ENCODE peak calls at places on chromosome 9, in ten cellular contexts. One of them, this sample, is unnamed.

GRCh38 chr9:75712690-75713089 is 177.8 kb upstream of the PCSK5 start:
- DNase-seq in astrocyte of the spinal cord: peak; percentile 19
- DNase-seq in A549: no peak
- DNase-seq in body of pancreas: no peak
- DNase-seq in tibial nerve: no peak
- DNase-seq in GM23338: no peak
- DNase-seq in transverse colon: no peak
- DNase-seq in GM12865: no peak
- DNase-seq in tibial artery: no peak
- DNase-seq in cardiac muscle cell: no peak
- DNase-seq in this sample: no peak

GRCh38 chr9:87393706-87394255 is 103.9 kb upstream of the DAPK1 start:
- DNase-seq in tibial artery: no peak
- DNase-seq in astrocyte of the spinal cord: no peak
- DNase-seq in GM12865: no peak
- DNase-seq in cardiac muscle cell: no peak
- DNase-seq in A549: no peak
- DNase-seq in tibial nerve: no peak
- DNase-seq in GM23338: no peak
- DNase-seq in body of pancreas: no peak
- DNase-seq in transverse colon: no peak
- DNase-seq in this sample: no peak

GRCh38 chr9:92524881-92525280 is 10.9 kb downstream of the ECM2 start:
- DNase-seq in GM23338: no peak
- DNase-seq in astrocyte of the spinal cord: no peak
- DNase-seq in GM12865: no peak
- DNase-seq in tibial artery: no peak
- DNase-seq in tibial nerve: no peak
- DNase-seq in body of pancreas: no peak
- DNase-seq in A549: no peak
- DNase-seq in transverse colon: no peak
- DNase-seq in cardiac muscle cell: no peak
- DNase-seq in this sample: no peak

GRCh38 chr9:3502560-3503398 is 23.0 kb downstream of the RFX3 start:
- DNase-seq in tibial artery: no peak
- DNase-seq in GM23338: no peak
- DNase-seq in GM12865: no peak
- DNase-seq in cardiac muscle cell: no peak
- DNase-seq in A549: no peak
- DNase-seq in transverse colon: no peak
- DNase-seq in body of pancreas: no peak
- DNase-seq in astrocyte of the spinal cord: peak; percentile 55
- DNase-seq in tibial nerve: no peak
- DNase-seq in this sample: no peak

GRCh38 chr9:80175286-80175906 is 603.6 kb downstream of the TLE4 start:
- DNase-seq in GM12865: peak; percentile 49
- DNase-seq in body of pancreas: no peak
- DNase-seq in transverse colon: peak; percentile 9
- DNase-seq in tibial nerve: peak; percentile 18
- DNase-seq in GM23338: peak; percentile 67
- DNase-seq in astrocyte of the spinal cord: peak; percentile 67
- DNase-seq in tibial artery: no peak
- DNase-seq in A549: peak; percentile 6
- DNase-seq in cardiac muscle cell: peak; percentile 55
- DNase-seq in this sample: no peak

GRCh38 chr9:110105107-110105506 is 102.9 kb downstream of the C9orf152 start:
- DNase-seq in GM12865: no peak
- DNase-seq in body of pancreas: no peak
- DNase-seq in tibial artery: no peak
- DNase-seq in astrocyte of the spinal cord: peak; percentile 83
- DNase-seq in A549: no peak
- DNase-seq in tibial nerve: no peak
- DNase-seq in GM23338: no peak
- DNase-seq in transverse colon: no peak
- DNase-seq in cardiac muscle cell: peak; percentile 80
- DNase-seq in this sample: no peak

GRCh38 chr9:278651-279050 is 64.0 kb downstream of the DOCK8 start:
- DNase-seq in GM12865: peak; percentile 53
- DNase-seq in tibial nerve: no peak
- DNase-seq in astrocyte of the spinal cord: no peak
- DNase-seq in cardiac muscle cell: no peak
- DNase-seq in body of pancreas: no peak
- DNase-seq in GM23338: no peak
- DNase-seq in A549: no peak
- DNase-seq in transverse colon: peak; percentile 35
- DNase-seq in tibial artery: no peak
- DNase-seq in this sample: no peak

GRCh38 chr9:125494555-125494920 is 212.5 kb downstream of the MAPKAP1 start:
- DNase-seq in tibial artery: no peak
- DNase-seq in astrocyte of the spinal cord: peak; percentile 35
- DNase-seq in cardiac muscle cell: no peak
- DNase-seq in tibial nerve: no peak
- DNase-seq in GM12865: no peak
- DNase-seq in GM23338: no peak
- DNase-seq in body of pancreas: no peak
- DNase-seq in transverse colon: no peak
- DNase-seq in A549: no peak
- DNase-seq in this sample: no peak

DNA sequence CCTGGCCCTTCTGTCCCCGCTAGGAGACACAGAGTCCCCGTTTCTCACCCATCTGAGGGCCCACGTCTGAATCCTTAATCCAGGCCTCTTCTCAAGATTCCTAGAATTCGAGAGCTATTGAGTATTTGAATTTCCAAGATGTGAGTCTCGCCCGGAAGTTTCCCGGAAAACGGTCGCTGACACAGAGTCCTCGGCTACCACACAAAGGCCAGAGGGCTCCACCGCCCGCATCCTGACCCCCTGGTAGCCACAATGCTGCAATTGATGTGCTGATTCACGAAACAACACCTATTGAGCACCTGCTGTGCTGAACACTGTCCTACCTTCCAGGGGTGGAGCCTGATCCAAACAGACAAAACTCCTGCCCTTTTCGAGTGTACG is 668 bp upstream of the FBP1 start:
- DNase-seq in body of pancreas: no peak
- DNase-seq in GM23338: peak; percentile 86
- DNase-seq in transverse colon: peak; percentile 25
- DNase-seq in tibial artery: no peak
- DNase-seq in A549: no peak
- DNase-seq in GM12865: no peak
- DNase-seq in tibial nerve: no peak
- DNase-seq in cardiac muscle cell: no peak
- DNase-seq in astrocyte of the spinal cord: no peak
- DNase-seq in this sample: no peak
- H3K4me3 ChIP-seq in body of pancreas: no peak overlapping the region
- H3K4me3 ChIP-seq in GM23338: peak overlapping the region; percentile 72
- H3K4me3 ChIP-seq in transverse colon: peak overlapping the region; percentile 66
- H3K4me3 ChIP-seq in tibial artery: peak overlapping the region; percentile 59
- H3K4me3 ChIP-seq in A549: no peak overlapping the region
- H3K4me3 ChIP-seq in GM12865: peak overlapping the region; percentile 50
- H3K4me3 ChIP-seq in tibial nerve: peak overlapping the region; percentile 39
- H3K4me3 ChIP-seq in cardiac muscle cell: peak overlapping the region; percentile 41
- H3K4me3 ChIP-seq in astrocyte of the spinal cord: no peak overlapping the region
- H3K4me3 ChIP-seq in this sample: peak overlapping the region; percentile 22

GRCh38 chr9:127214421-127215265 is 49.9 kb upstream of the GARNL3 start:
- DNase-seq in A549: peak; percentile 87
- DNase-seq in tibial nerve: peak; percentile 38
- DNase-seq in GM12865: peak; percentile 78
- DNase-seq in transverse colon: peak; percentile 63
- DNase-seq in body of pancreas: peak; percentile 74
- DNase-seq in cardiac muscle cell: peak; percentile 59
- DNase-seq in astrocyte of the spinal cord: peak; percentile 55
- DNase-seq in tibial artery: peak; percentile 73
- DNase-seq in GM23338: peak; percentile 91
- DNase-seq in this sample: peak; percentile 89
- TF ChIP-seq CTCF in A549: peak; percentile 79
- TF ChIP-seq CTCF in tibial nerve: peak; percentile 64
- TF ChIP-seq CTCF in GM12865: peak; percentile 88
- TF ChIP-seq CTCF in transverse colon: peak; percentile 75
- TF ChIP-seq CTCF in body of pancreas: peak; percentile 74
- TF ChIP-seq CTCF in cardiac muscle cell: peak; percentile 88
- TF ChIP-seq CTCF in astrocyte of the spinal cord: peak; percentile 91
- TF ChIP-seq CTCF in tibial artery: peak; percentile 75
- TF ChIP-seq CTCF in GM23338: peak; percentile 85
- TF ChIP-seq CTCF in this sample: peak; percentile 49

DNA sequence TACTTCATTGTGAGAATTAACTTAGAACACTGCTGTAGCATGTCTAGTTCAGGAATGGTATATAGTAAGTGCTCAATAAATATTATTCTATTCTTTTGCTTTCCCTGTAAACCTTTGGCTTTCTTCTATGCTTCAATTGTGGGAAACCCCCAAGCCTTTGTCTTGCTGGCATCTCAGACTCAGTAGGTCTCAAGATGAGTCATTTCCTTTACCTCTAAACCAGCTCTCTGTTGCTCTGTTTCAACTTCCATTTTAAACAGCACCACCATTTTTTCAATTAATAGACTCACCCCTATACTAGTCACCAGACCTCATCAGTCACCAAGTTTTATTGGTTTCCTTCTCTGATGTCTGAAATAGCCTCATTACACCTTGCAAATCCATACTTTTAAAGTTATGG is 43.5 kb downstream of the DMAC1 start:
- DNase-seq in body of pancreas: no peak
- DNase-seq in tibial nerve: no peak
- DNase-seq in tibial artery: no peak
- DNase-seq in A549: no peak
- DNase-seq in GM12865: peak; percentile 79
- DNase-seq in astrocyte of the spinal cord: no peak
- DNase-seq in cardiac muscle cell: no peak
- DNase-seq in transverse colon: no peak
- DNase-seq in GM23338: no peak
- DNase-seq in this sample: no peak
- H3K4me3 ChIP-seq in body of pancreas: no peak overlapping the region
- H3K4me3 ChIP-seq in tibial nerve: no peak overlapping the region
- H3K4me3 ChIP-seq in tibial artery: no peak overlapping the region
- H3K4me3 ChIP-seq in A549: no peak overlapping the region
- H3K4me3 ChIP-seq in GM12865: no peak overlapping the region
- H3K4me3 ChIP-seq in astrocyte of the spinal cord: no peak overlapping the region
- H3K4me3 ChIP-seq in cardiac muscle cell: no peak overlapping the region
- H3K4me3 ChIP-seq in transverse colon: no peak overlapping the region
- H3K4me3 ChIP-seq in GM23338: no peak overlapping the region
- H3K4me3 ChIP-seq in this sample: no peak overlapping the region

GRCh38 chr9:95835398-95835797 is 40.1 kb upstream of the ERCC6L2 start:
- DNase-seq in body of pancreas: no peak
- DNase-seq in GM12865: no peak
- DNase-seq in astrocyte of the spinal cord: no peak
- DNase-seq in A549: no peak
- DNase-seq in tibial artery: no peak
- DNase-seq in cardiac muscle cell: no peak
- DNase-seq in GM23338: no peak
- DNase-seq in tibial nerve: no peak
- DNase-seq in transverse colon: no peak
- DNase-seq in this sample: no peak

GRCh38 chr9:95833549-95834178 is 41.8 kb upstream of the ERCC6L2 start:
- DNase-seq in tibial nerve: no peak
- DNase-seq in astrocyte of the spinal cord: no peak
- DNase-seq in GM23338: no peak
- DNase-seq in cardiac muscle cell: no peak
- DNase-seq in GM12865: no peak
- DNase-seq in body of pancreas: no peak
- DNase-seq in transverse colon: no peak
- DNase-seq in A549: no peak
- DNase-seq in tibial artery: no peak
- DNase-seq in this sample: no peak

GRCh38 chr9:95839012-95839411 is 36.5 kb upstream of the ERCC6L2 start:
- DNase-seq in transverse colon: no peak
- DNase-seq in tibial artery: no peak
- DNase-seq in tibial nerve: no peak
- DNase-seq in GM12865: no peak
- DNase-seq in GM23338: no peak
- DNase-seq in A549: no peak
- DNase-seq in astrocyte of the spinal cord: no peak
- DNase-seq in cardiac muscle cell: no peak
- DNase-seq in body of pancreas: no peak
- DNase-seq in this sample: no peak

GRCh38 chr9:95834281-95834907 is 41.1 kb upstream of the ERCC6L2 start:
- DNase-seq in GM12865: no peak
- DNase-seq in A549: no peak
- DNase-seq in astrocyte of the spinal cord: peak; percentile 58
- DNase-seq in tibial nerve: no peak
- DNase-seq in GM23338: no peak
- DNase-seq in body of pancreas: no peak
- DNase-seq in transverse colon: no peak
- DNase-seq in tibial artery: no peak
- DNase-seq in cardiac muscle cell: peak; percentile 89
- DNase-seq in this sample: no peak

DNA sequence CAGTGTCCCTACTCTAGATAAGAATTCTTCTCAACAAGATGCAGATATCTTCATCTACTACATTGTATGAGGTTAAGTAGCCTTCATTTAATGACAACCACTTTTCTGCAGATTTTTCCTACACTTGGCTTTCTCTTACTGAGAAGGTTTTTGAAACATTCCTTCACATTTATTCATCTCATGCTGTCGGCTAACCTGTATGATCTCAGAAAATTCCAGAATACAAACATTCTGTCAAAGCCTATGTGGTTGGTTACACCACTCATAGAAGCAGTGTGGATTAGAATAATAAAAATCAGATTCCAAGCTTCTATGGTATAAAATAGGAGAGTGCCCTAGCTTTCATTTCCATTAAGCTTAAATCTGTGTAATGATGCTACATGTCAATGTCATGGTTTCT is 39.4 kb upstream of the ERCC6L2 start:
- DNase-seq in tibial nerve: no peak
- DNase-seq in cardiac muscle cell: peak; percentile 21
- DNase-seq in transverse colon: no peak
- DNase-seq in body of pancreas: no peak
- DNase-seq in A549: no peak
- DNase-seq in GM12865: no peak
- DNase-seq in GM23338: no peak
- DNase-seq in tibial artery: no peak
- DNase-seq in astrocyte of the spinal cord: peak; percentile 46
- DNase-seq in this sample: no peak
- TF ChIP-seq CTCF in tibial nerve: no peak
- TF ChIP-seq CTCF in cardiac muscle cell: no peak
- TF ChIP-seq CTCF in transverse colon: no peak
- TF ChIP-seq CTCF in body of pancreas: no peak
- TF ChIP-seq CTCF in A549: no peak
- TF ChIP-seq CTCF in GM12865: no peak
- TF ChIP-seq CTCF in GM23338: no peak
- TF ChIP-seq CTCF in tibial artery: no peak
- TF ChIP-seq CTCF in astrocyte of the spinal cord: no peak
- TF ChIP-seq CTCF in this sample: no peak